ENCODE peak calls at places on chromosomes 3 and 15, in six cellular contexts. L is breast epithelium, U is pancreas, D is ovary, J is K562, R is mammary epithelial cell. M is an unnamed sample.

GRCh38 chr3:127339016-127339415 is 51.2 kb upstream of the PRR20G start:
- DNase-seq in L (no peak), U (no peak), D (no peak), J (no peak), R (no peak), M (no peak)

GRCh38 chr3:123104550-123104949 is 37.7 kb downstream of the PDIA5 start:
- DNase-seq in L (no peak), U (no peak), D (no peak), J (no peak), R (peak; percentile 48), M (peak; percentile 95)

GRCh38 chr3:116247510-116248077 is 197.7 kb downstream of the LSAMP start:
- DNase-seq in L (no peak), U (no peak), D (no peak), J (no peak), R (no peak), M (no peak)

GRCh38 chr3:189806171-189806951 is 175.2 kb downstream of the TP63 start:
- DNase-seq in L (no peak), U (no peak), D (no peak), J (no peak), R (no peak), M (peak; percentile 15)

GRCh38 chr3:95151590-95151989 is 1088.7 kb downstream of the NSUN3 start:
- DNase-seq in L (no peak), U (no peak), D (no peak), J (no peak), R (no peak), M (no peak)

GRCh38 chr3:175879417-175879816 is 1020.3 kb downstream of the NAALADL2 start:
- DNase-seq in L (no peak), U (no peak), D (no peak), J (no peak), R (no peak), M (no peak)

GRCh38 chr15:63023351-63023945 is 19.1 kb upstream of the TPM1 start:
- DNase-seq in L (no peak), U (no peak), D (no peak), J (no peak), R (peak; percentile 63), M (no peak)

GRCh38 chr3:95197661-95198060 is 1134.8 kb downstream of the NSUN3 start:
- DNase-seq in L (no peak), U (no peak), D (no peak), J (no peak), R (no peak), M (no peak)

GRCh38 chr15:92164327-92165000 is 229.2 kb upstream of the ST8SIA2 start:
- DNase-seq in L (no peak), U (no peak), D (no peak), J (no peak), R (no peak), M (peak; percentile 65)

GRCh38 chr3:24196526-24196925 is 251.4 kb downstream of the NR1D2 start:
- DNase-seq in L (no peak), U (no peak), D (no peak), J (no peak), R (no peak), M (no peak)

GRCh38 chr15:37880009-37880834 is 54.2 kb upstream of the TMCO5A start:
- DNase-seq in L (no peak), U (no peak), D (no peak), J (peak; percentile 14), R (peak; percentile 16), M (no peak)

GRCh38 chr3:143979813-143980212 is 8.2 kb downstream of the DIPK2A start:
- DNase-seq in L (no peak), U (no peak), D (no peak), J (no peak), R (no peak), M (no peak)

GRCh38 chr3:177694316-177694715 is 497.0 kb upstream of the TBL1XR1 start:
- DNase-seq in L (no peak), U (no peak), D (no peak), J (no peak), R (no peak), M (peak; percentile 37)

GRCh38 chr3:141246958-141247301 is 15.3 kb downstream of the PXYLP1 start:
- DNase-seq in L (no peak), U (no peak), D (no peak), J (no peak), R (no peak), M (no peak)

GRCh38 chr3:58683001-58683845 is 16.6 kb upstream of the FAM3D start:
- DNase-seq in L (no peak), U (no peak), D (no peak), J (no peak), R (peak; percentile 42), M (peak; percentile 44)

GRCh38 chr3:139455855-139456254 is 20.5 kb downstream of the RBP2 start:
- DNase-seq in L (no peak), U (no peak), D (no peak), J (no peak), R (no peak), M (no peak)

GRCh38 chr15:29422606-29423005 is 153.0 kb upstream of the NSMCE3 start:
- DNase-seq in L (no peak), U (no peak), D (no peak), J (no peak), R (no peak), M (no peak)

GRCh38 chr3:110314512-110315114 is 757.0 kb upstream of the NECTIN3 start:
- DNase-seq in L (no peak), U (peak; percentile 37), D (peak; percentile 31), J (peak; percentile 40), R (peak; percentile 50), M (no peak)

GRCh38 chr15:40425681-40426080 is 15.1 kb upstream of the BAHD1 start:
- DNase-seq in L (no peak), U (no peak), D (no peak), J (no peak), R (no peak), M (no peak)

GRCh38 chr3:74531491-74531890 is 83.0 kb downstream of the CNTN3 start:
- DNase-seq in L (no peak), U (no peak), D (no peak), J (no peak), R (peak; percentile 98), M (no peak)

GRCh38 chr3:88031543-88032148 is 27.2 kb downstream of the CGGBP1 start:
- DNase-seq in L (no peak), U (no peak), D (no peak), J (no peak), R (peak; percentile 16), M (peak; percentile 39)

GRCh38 chr3:125231895-125232294 is 19.3 kb upstream of the SLC12A8 start:
- DNase-seq in L (no peak), U (no peak), D (no peak), J (no peak), R (peak; percentile 56), M (peak; percentile 11)

GRCh38 chr3:71290301-71290700 is 293.2 kb downstream of the FOXP1 start:
- DNase-seq in L (no peak), U (no peak), D (no peak), J (no peak), R (no peak), M (no peak)

GRCh38 chr15:37079726-37080125 is 20.6 kb downstream of the MEIS2 start:
- DNase-seq in L (no peak), U (no peak), D (no peak), J (no peak), R (no peak), M (no peak)

GRCh38 chr3:139982404-139982803 is 47.4 kb downstream of the CLSTN2 start:
- DNase-seq in L (no peak), U (no peak), D (no peak), J (no peak), R (no peak), M (no peak)

GRCh38 chr15:80801891-80802680 is 22.9 kb downstream of the CEMIP start:
- DNase-seq in L (no peak), U (no peak), D (no peak), J (no peak), R (no peak), M (peak; percentile 91)

GRCh38 chr3:107660316-107660976 is 137.7 kb downstream of the BBX start:
- DNase-seq in L (no peak), U (no peak), D (no peak), J (no peak), R (no peak), M (no peak)

DNA sequence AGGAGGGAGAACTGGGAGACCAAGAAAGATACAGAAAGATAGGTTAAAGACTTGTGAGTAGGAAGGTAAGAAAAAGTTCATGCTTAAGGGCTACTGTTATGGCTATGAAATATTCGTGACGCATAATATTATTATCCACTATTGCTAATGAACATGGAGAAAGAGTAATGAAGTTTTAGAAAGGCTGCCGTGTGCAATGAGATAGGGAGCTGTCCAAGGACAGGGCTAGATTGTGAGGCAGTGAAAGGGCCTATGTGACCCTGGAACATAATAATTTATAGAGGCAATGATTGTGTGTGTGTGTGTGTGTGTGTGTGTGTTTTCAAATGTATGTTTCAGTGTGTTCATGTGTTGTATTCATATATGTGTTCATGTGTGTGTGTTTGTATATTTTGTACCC is 27.7 kb downstream of the MBNL1 start:
- DNase-seq in L (no peak), U (no peak), D (no peak), J (no peak), R (no peak), M (no peak)
- H3K4me1 ChIP-seq in L (peaks cover 11% of the 10 kb centered on the region), U (peaks cover 38% of the 10 kb centered on the region), D (peaks cover 10% of the 10 kb centered on the region), J (peaks cover 19% of the 10 kb centered on the region), R (peaks cover 25% of the 10 kb centered on the region), M (peaks cover 56% of the 10 kb centered on the region)

GRCh38 chr3:732326-732928 is 360.4 kb upstream of the CNTN6 start:
- DNase-seq in L (no peak), U (no peak), D (no peak), J (no peak), R (no peak), M (no peak)
- H3K9me3 ChIP-seq in L (no peaks in the 10 kb centered on the region), U (no peaks in the 10 kb centered on the region), D (no peaks in the 10 kb centered on the region), J (no peaks in the 10 kb centered on the region), R (peaks cover 2% of the 10 kb centered on the region), M (peaks cover 3% of the 10 kb centered on the region)

DNA sequence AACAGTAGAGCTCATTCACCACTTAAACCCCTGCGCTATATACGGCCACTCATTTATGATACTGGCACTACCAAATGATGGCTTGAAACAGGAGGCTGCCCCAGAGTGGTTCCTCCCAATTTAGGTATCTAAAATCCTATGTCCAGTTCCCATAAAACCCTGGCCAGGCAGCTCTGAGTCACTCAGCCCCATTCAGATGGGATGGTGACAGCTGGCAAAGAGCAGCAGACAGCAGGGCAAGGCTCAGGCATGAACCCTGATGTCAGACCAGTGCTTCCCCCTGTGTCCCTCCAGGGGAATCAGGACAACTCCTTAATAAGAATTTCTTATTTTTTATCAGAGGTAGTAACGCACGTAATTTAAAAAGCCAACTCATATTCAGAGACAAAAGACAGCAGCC is 77.2 kb upstream of the RNU6-1 start:
- DNase-seq in L (no peak), U (no peak), D (no peak), J (no peak), R (peak; percentile 16), M (no peak)
- H3K27ac ChIP-seq in L (no peak overlapping the region), U (peak overlapping the region; percentile 82), D (no peak overlapping the region), J (no peak overlapping the region), R (no peak overlapping the region), M (no peak overlapping the region)

DNA sequence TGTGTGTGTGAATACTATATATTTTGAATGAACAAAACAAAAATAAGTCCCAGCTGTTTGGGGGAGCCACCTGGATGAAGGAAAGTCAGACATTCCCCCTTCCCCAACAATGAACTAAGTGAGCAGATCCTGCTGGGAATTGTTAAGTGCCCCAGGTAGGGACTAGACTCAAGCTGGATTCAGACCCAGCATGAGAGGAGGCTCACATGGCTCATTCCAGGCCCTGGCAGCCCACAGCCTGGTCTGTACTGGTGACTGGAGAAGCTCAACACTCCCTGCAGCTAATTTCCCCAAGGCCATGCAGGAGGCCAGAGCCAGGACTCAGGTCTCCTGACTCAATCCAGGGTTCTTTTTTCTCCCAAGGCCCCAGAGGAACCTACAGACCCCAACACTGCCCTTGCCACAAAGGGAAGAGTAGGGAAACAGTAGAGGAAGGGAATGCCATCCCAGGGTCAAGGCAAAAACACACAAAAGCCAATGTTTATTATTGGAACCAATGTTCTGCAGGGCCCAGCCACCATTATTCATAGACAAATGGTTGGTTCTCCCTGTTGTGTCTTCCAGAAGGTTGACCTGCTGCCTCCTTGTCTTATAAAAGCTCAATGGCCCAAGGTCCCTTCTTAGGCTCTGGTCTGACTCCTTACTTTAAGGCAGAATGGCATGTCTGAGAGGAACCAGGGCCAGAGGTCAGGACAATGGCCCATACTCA is 9.5 kb downstream of the IGDCC4 start:
- DNase-seq in L (no peak), U (no peak), D (peak; percentile 21), J (no peak), R (no peak), M (no peak)
- H3K4me1 ChIP-seq in L (no peaks in the 10 kb centered on the region), U (peaks cover 12% of the 10 kb centered on the region), D (peaks cover 14% of the 10 kb centered on the region), J (peaks cover 9% of the 10 kb centered on the region), R (peaks cover 6% of the 10 kb centered on the region), M (peaks cover 16% of the 10 kb centered on the region)